ENCODE peak calls at places on chromosomes 1 and 21, in nine cellular contexts. R is naive thymus-derived CD4-positive, alpha-beta T cell; H is CD4-positive, CD25-positive, alpha-beta regulatory T cell; A is HCT116; I is ascending aorta; O is A549; M is adrenal gland; K is Panc1; S is SK-N-MC. L is an unnamed sample. For H3K9me3, the result is how much of the 10 kb centered on the place peaks cover.

GRCh38 chr1:53250325-53250724 is 12.0 kb upstream of the MAGOH start:
- DNase-seq in A (no peak), K (no peak), I (no peak), O (no peak), S (no peak), H (no peak), R (no peak), M (no peak), L (no peak)

GRCh38 chr1:44542415-44543063 is 131.7 kb downstream of the TMEM53 start:
- DNase-seq in R (no peak), H (no peak), O (no peak), S (no peak), M (no peak), I (no peak), A (no peak), K (no peak), L (no peak)

GRCh38 chr1:111030590-111030989 is 66.9 kb upstream of the LRIF1 start:
- DNase-seq in A (peak), M (peak), S (peak), K (peak), R (peak), I (peak), H (peak), O (peak), L (peak)

GRCh38 chr1:201192478-201192804 is 1.8 kb downstream of the IGFN1 start:
- DNase-seq in R (no peak), H (no peak), M (no peak), A (no peak), K (no peak), S (no peak), O (no peak), I (no peak), L (no peak)

GRCh38 chr1:67393240-67393639 is 37.0 kb downstream of the SERBP1 start:
- DNase-seq in K (no peak), O (no peak), A (no peak), R (no peak), M (no peak), I (no peak), H (no peak), S (no peak), L (no peak)

GRCh38 chr21:25700741-25701140 is 34.0 kb downstream of the ATP5PF start:
- DNase-seq in H (no peak), A (no peak), I (no peak), K (no peak), M (no peak), O (no peak), R (no peak), S (no peak), L (no peak)

GRCh38 chr1:149848811-149849210 is 50.6 kb upstream of the BOLA1 start:
- DNase-seq in R (no peak), M (no peak), K (no peak), O (no peak), I (no peak), H (no peak), A (no peak), S (no peak), L (peak)

GRCh38 chr1:59714966-59715365 is 99.8 kb upstream of the HOOK1 start:
- DNase-seq in M (no peak), A (no peak), H (no peak), S (no peak), I (no peak), R (no peak), K (no peak), O (no peak), L (no peak)

GRCh38 chr1:11930571-11931445 is 3.7 kb upstream of the PLOD1 start:
- DNase-seq in A (no peak), S (no peak), I (no peak), M (no peak), K (no peak), R (no peak), O (no peak), H (no peak), L (no peak)

GRCh38 chr1:217718873-217719272 is 87.7 kb downstream of the SPATA17 start:
- DNase-seq in O (no peak), K (no peak), R (no peak), I (no peak), S (no peak), A (peak), H (no peak), M (no peak), L (no peak)

GRCh38 chr1:210230149-210230695 is 2.4 kb upstream of the SERTAD4 start:
- DNase-seq in H (no peak), S (no peak), O (no peak), I (no peak), K (no peak), M (no peak), A (no peak), R (no peak), L (no peak)

GRCh38 chr1:53139911-53140310 is 2.5 kb downstream of the SLC1A7 start:
- DNase-seq in H (no peak), A (no peak), O (no peak), K (no peak), M (no peak), I (no peak), S (no peak), R (no peak), L (peak)

GRCh38 chr1:219088778-219089557 is 84.7 kb upstream of the LYPLAL1 start:
- DNase-seq in H (no peak), K (peak), S (no peak), M (peak), I (peak), O (peak), A (peak), R (no peak), L (no peak)

GRCh38 chr1:162840256-162840839 is 20.6 kb downstream of the CCDC190 start:
- DNase-seq in A (no peak), R (no peak), S (peak), H (no peak), I (no peak), K (no peak), O (no peak), M (no peak), L (no peak)

GRCh38 chr1:160954158-160955104 is at the start of gene ITLN2:
- DNase-seq in O (peak), K (peak), I (no peak), M (peak), R (peak), A (peak), H (peak), S (no peak), L (peak)

GRCh38 chr1:116243673-116244101 is 129.4 kb upstream of the ATP1A1 start:
- DNase-seq in A (no peak), O (no peak), S (no peak), R (no peak), I (no peak), K (no peak), M (no peak), H (no peak), L (no peak)

GRCh38 chr1:81999364-81999763 is 198.6 kb downstream of the ADGRL2 start:
- DNase-seq in A (no peak), R (no peak), S (no peak), I (no peak), O (no peak), M (no peak), H (no peak), K (no peak), L (no peak)

GRCh38 chr1:50697440-50698421 is 262.3 kb downstream of the FAF1 start:
- DNase-seq in M (no peak), H (no peak), R (no peak), I (no peak), A (no peak), S (no peak), O (no peak), K (no peak), L (no peak)

GRCh38 chr1:54334996-54335395 is 71.2 kb downstream of the SSBP3 start:
- DNase-seq in H (no peak), R (no peak), K (no peak), A (no peak), M (no peak), I (no peak), O (no peak), S (no peak), L (no peak)

GRCh38 chr1:53324728-53325297 is 3.1 kb downstream of the LRP8 start:
- DNase-seq in M (no peak), I (no peak), R (no peak), K (no peak), O (no peak), S (no peak), H (no peak), A (no peak), L (no peak)

GRCh38 chr1:244445320-244446181 is 6.2 kb downstream of the ADSS2 start:
- DNase-seq in I (no peak), H (no peak), S (no peak), O (no peak), A (no peak), R (no peak), K (no peak), M (no peak), L (no peak)

GRCh38 chr1:38527373-38527966 is 332.1 kb downstream of the RRAGC start:
- DNase-seq in O (no peak), M (no peak), I (no peak), S (no peak), H (peak), A (peak), K (no peak), R (peak), L (no peak)

GRCh38 chr1:162548170-162548569 is 13.4 kb upstream of the UAP1 start:
- DNase-seq in A (no peak), R (no peak), H (no peak), S (no peak), O (no peak), I (peak), K (no peak), M (no peak), L (no peak)

GRCh38 chr1:115262886-115263285 is 75.2 kb downstream of the NGF start:
- DNase-seq in O (no peak), H (no peak), R (no peak), I (no peak), K (no peak), S (no peak), A (no peak), M (no peak), L (no peak)

GRCh38 chr1:54158071-54158470 is 5.3 kb upstream of the CDCP2 start:
- DNase-seq in O (peak), R (no peak), I (no peak), H (no peak), S (no peak), A (peak), M (peak), K (no peak), L (no peak)

GRCh38 chr1:12397426-12398134 is 167.8 kb downstream of the VPS13D start:
- DNase-seq in I (no peak), R (no peak), K (no peak), A (no peak), M (no peak), H (no peak), O (no peak), S (no peak), L (no peak)

DNA sequence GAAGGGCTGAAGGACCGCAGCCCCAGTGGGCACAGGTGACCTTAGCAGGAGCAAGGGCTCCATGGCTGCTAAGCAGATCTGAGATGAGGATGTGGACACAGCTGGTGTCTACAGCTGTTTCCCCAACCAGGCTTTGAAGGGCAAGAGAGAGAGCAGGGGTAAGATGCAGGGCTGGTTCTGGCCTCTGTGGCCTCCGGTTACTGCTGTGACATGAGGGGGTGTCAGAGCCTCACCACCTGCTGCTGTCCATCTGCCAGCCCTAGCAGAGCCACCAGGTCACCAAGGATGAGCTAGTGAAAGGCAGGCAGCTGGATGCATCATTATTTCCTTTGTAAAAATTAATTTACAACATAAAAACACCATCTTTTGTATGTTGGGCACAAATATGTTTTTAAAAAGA is 33.4 kb downstream of the OBSCN start:
- DNase-seq in K (no peak), O (no peak), R (no peak), A (no peak), I (no peak), M (no peak), S (no peak), H (no peak), L (no peak)
- H3K9me3 ChIP-seq in K (under half), O (half or more), R (under half), A (under half), I (under half), M (under half), S (under half), H (half or more), L (under half)

GRCh38 chr21:44601596-44602473 is 1.4 kb downstream of the KRTAP10-7 start:
- DNase-seq in H (no peak), A (no peak), K (no peak), O (no peak), M (no peak), I (no peak), S (no peak), R (no peak), L (no peak)

GRCh38 chr21:44598031-44598430 is 2.4 kb upstream of the KRTAP10-7 start:
- DNase-seq in M (no peak), O (no peak), K (no peak), H (no peak), R (no peak), S (no peak), I (no peak), A (no peak), L (peak)

GRCh38 chr21:44602474-44602871 is 2.1 kb downstream of the KRTAP10-7 start:
- DNase-seq in R (no peak), O (no peak), K (no peak), M (no peak), H (no peak), A (no peak), S (no peak), I (no peak), L (no peak)

GRCh38 chr21:44596068-44596725 is 3.9 kb upstream of the KRTAP10-6 start:
- DNase-seq in O (no peak), M (no peak), S (no peak), A (no peak), K (peak), I (no peak), R (no peak), H (no peak), L (no peak)

DNA sequence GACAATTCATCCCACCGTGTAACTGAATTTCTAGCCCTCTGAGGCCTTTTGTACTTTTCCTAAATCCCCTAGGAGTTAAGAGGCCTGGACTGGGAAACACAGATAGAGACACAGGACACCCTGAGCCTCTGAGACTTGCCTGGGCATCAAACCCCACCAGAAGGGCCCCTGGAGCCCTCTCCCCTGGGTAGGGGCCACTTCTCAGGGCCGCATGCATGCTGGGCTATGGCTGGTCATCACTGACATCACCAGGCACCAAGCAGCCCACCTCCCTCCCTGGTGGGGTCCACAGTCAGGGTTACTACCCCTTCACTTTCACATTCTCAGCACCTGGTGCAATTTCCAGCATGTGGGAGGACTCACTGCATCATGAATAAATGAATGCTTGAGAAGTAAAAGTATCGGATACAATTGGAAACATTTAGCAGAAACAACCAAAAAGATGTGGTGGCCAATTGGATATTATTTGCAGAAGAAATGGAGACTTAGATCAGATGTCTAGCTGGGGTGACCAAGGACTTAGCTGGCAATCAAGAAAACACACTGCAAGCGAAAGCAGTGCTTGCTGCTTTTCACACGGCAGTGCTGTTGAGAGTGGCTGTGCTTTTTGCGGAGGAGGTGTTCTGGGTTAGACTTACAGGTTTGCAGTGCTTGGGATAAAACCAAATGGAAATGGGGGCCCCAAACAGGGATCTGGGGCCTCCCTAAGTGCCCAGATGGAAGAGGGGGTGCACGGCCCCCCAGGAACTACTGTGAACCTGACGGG is 950 bp upstream of the KRTAP10-7 start:
- DNase-seq in M (no peak), S (no peak), O (no peak), R (no peak), K (no peak), I (no peak), A (no peak), H (no peak), L (no peak)
- H3K4me3 ChIP-seq in M (no peak), S (no peak), O (no peak), R (no peak), K (no peak), I (no peak), A (no peak), H (no peak), L (no peak)

GRCh38 chr1:14017531-14017961 is 317.6 kb downstream of the PRDM2 start:
- DNase-seq in M (no peak), S (no peak), H (no peak), I (no peak), K (no peak), R (no peak), A (no peak), O (no peak), L (no peak)

GRCh38 chr1:14019461-14019860 is 319.5 kb downstream of the PRDM2 start:
- DNase-seq in S (no peak), A (no peak), I (no peak), H (no peak), O (no peak), M (no peak), K (no peak), R (no peak), L (no peak)

GRCh38 chr1:14020006-14020405 is 320.0 kb downstream of the PRDM2 start:
- DNase-seq in M (no peak), R (no peak), S (no peak), I (no peak), H (no peak), O (no peak), A (no peak), K (no peak), L (no peak)
- H3K9me3 ChIP-seq in M (under half), R (under half), S (under half), I (under half), H (under half), O (under half), A (under half), K (under half), L (under half)

DNA sequence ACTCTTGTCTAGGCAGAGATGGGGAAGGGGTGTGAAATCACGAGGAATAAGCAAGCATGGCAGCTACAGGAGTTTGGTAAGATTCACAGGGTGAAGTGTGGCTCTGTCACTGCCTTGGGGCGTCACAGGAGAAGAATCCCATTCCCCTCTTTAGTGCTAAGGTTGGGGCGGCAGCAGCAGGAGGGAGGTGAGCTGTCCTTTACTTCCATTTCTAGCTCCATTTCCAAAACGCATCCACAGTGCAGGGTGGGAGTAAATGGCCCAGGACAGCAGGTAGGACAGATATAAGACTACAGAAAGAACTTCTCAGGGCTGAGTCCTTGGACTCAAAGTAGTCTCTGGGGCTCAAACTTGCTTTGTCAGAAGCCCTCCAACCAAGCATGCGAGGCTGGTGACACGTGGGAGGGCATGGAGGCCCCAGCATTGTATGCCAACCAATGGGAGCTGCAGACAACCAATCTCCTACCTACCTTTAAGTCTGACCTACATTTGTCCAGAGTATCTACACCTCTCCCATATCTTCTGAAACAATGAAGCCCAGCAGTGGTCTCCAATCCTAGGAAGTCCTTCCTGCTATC is 8.5 kb downstream of the MEF2D start:
- DNase-seq in K (no peak), I (no peak), S (no peak), H (no peak), O (no peak), A (no peak), M (no peak), R (no peak), L (no peak)
- H3K4me3 ChIP-seq in K (no peak), I (peak), S (no peak), H (peak), O (no peak), A (no peak), M (no peak), R (no peak), L (no peak)

GRCh38 chr1:79547514-79547913 is 541.0 kb upstream of the ADGRL4 start:
- DNase-seq in A (no peak), M (no peak), R (no peak), H (no peak), S (no peak), K (no peak), I (no peak), O (no peak), L (no peak)
- H3K9me3 ChIP-seq in A (under half), M (under half), R (under half), H (under half), S (under half), K (under half), I (under half), O (under half), L (under half)

GRCh38 chr1:8392522-8392921 is 74.6 kb downstream of the SLC45A1 start:
- DNase-seq in I (no peak), S (no peak), H (no peak), O (no peak), R (no peak), M (no peak), K (no peak), A (no peak), L (no peak)

GRCh38 chr1:8396912-8397406 is 79.0 kb downstream of the SLC45A1 start:
- DNase-seq in A (no peak), I (peak), O (peak), S (no peak), R (no peak), K (peak), H (no peak), M (no peak), L (no peak)

GRCh38 chr1:8396083-8396911 is 78.4 kb downstream of the SLC45A1 start:
- DNase-seq in K (no peak), M (no peak), H (no peak), S (no peak), A (no peak), I (no peak), R (no peak), O (no peak), L (no peak)

GRCh38 chr1:8395433-8395866 is 77.5 kb downstream of the SLC45A1 start:
- DNase-seq in I (no peak), K (no peak), H (no peak), M (no peak), O (no peak), R (no peak), S (no peak), A (no peak), L (no peak)

GRCh38 chr1:8394456-8395321 is 76.8 kb downstream of the SLC45A1 start:
- DNase-seq in K (peak), R (no peak), I (no peak), H (no peak), O (no peak), S (no peak), A (no peak), M (no peak), L (no peak)
- H3K4me3 ChIP-seq in K (no peak), R (no peak), I (no peak), H (peak), O (no peak), S (no peak), A (no peak), M (no peak), L (no peak)

DNA sequence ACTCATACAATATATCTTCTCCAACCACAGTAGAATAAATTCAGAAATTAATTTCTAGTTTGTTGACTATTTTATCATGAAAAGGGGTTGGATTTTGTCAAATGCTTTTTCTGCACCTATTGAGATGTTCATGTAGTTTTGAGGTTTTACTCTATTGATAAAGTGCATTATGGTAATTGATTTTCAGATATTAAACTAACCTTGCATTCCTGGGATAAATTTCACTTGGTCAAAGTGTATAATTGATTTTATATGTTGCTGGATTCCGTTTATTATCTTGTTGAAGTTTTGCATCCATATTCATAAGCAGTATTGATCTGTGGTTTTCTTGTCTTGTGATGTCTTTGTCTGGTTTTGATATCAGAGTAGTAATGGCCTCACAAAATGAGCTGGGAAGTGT is 34.4 kb upstream of the HYI start:
- DNase-seq in M (no peak), K (no peak), S (no peak), O (no peak), I (no peak), R (no peak), A (no peak), H (no peak), L (no peak)
- H3K9me3 ChIP-seq in M (under half), K (under half), S (under half), O (under half), I (under half), R (under half), A (under half), H (under half), L (under half)